ENCODE peak calls at places on chromosomes 11 and 22, in six cellular contexts. V is neuronal stem cell, D is GM23248, J is A549, W is PC-9, E is mesenchymal stem cell. X is an unnamed sample.

GRCh38 chr11:108967571-108967970 is 302.7 kb downstream of the DDX10 start:
- DNase-seq in W (no peak), J (no peak), E (peak), V (no peak), D (peak), X (no peak)

GRCh38 chr11:32109138-32109537 is 18.3 kb downstream of the RCN1 start:
- DNase-seq in E (peak), D (no peak), V (no peak), J (no peak), W (peak), X (peak)

GRCh38 chr22:42330953-42331525 is 60.6 kb upstream of the TCF20 start:
- DNase-seq in D (peak), W (no peak), V (no peak), J (no peak), E (no peak), X (no peak)

GRCh38 chr22:43476341-43476740 is 64.5 kb downstream of the MPPED1 start:
- DNase-seq in E (no peak), J (peak), V (no peak), D (no peak), W (peak), X (no peak)

GRCh38 chr22:22616636-22617035 is 27.8 kb upstream of the GGTLC2 start:
- DNase-seq in W (no peak), V (no peak), D (no peak), J (peak), E (no peak), X (no peak)

GRCh38 chr11:95676280-95676679 is 113.3 kb downstream of the FAM76B start:
- DNase-seq in E (no peak), V (no peak), D (no peak), J (no peak), W (no peak), X (no peak)

GRCh38 chr22:20254975-20255946 is 12.9 kb downstream of the RTN4R start:
- DNase-seq in D (no peak), V (no peak), J (no peak), E (no peak), W (no peak), X (no peak)

GRCh38 chr11:85821636-85822035 is 10.7 kb upstream of the SYTL2 start:
- DNase-seq in W (no peak), E (no peak), J (no peak), V (no peak), D (peak), X (peak)

GRCh38 chr22:31451709-31452571 is 37.7 kb downstream of the EIF4ENIF1 start:
- DNase-seq in J (peak), V (no peak), D (peak), E (peak), W (no peak), X (peak)

GRCh38 chr22:50497093-50497492 is 10.4 kb downstream of the LMF2 start:
- DNase-seq in D (no peak), W (no peak), V (no peak), E (no peak), J (no peak), X (no peak)

GRCh38 chr11:60130496-60130895 is 42.0 kb downstream of the MS4A2 start:
- DNase-seq in J (peak), W (no peak), V (peak), E (peak), D (peak), X (no peak)

GRCh38 chr11:19811391-19811790 is 98.8 kb downstream of the NAV2 start:
- DNase-seq in J (no peak), V (no peak), D (no peak), W (no peak), E (no peak), X (no peak)

GRCh38 chr11:117861151-117862018 is 15.1 kb downstream of the FXYD6 start:
- DNase-seq in J (no peak), W (peak), E (no peak), D (no peak), V (peak), X (no peak)

GRCh38 chr22:39348909-39349505 is 784 bp upstream of the SYNGR1 start:
- DNase-seq in E (no peak), J (no peak), D (no peak), W (no peak), V (no peak), X (no peak)

GRCh38 chr11:3886985-3887384 is 31.5 kb downstream of the STIM1 start:
- DNase-seq in W (no peak), V (no peak), J (no peak), E (no peak), D (no peak), X (no peak)

GRCh38 chr22:44891293-44891747 is 118.5 kb downstream of the PHF21B start:
- DNase-seq in E (no peak), D (no peak), W (no peak), J (no peak), V (no peak), X (no peak)

GRCh38 chr11:118211006-118211405 is 13.8 kb downstream of the JAML start:
- DNase-seq in D (peak), V (peak), J (no peak), W (no peak), E (no peak), X (peak)

GRCh38 chr22:19066531-19067271 is 55.5 kb downstream of the DGCR2 start:
- DNase-seq in J (no peak), V (no peak), D (peak), E (peak), W (no peak), X (peak)

GRCh38 chr22:44601189-44601588 is 100.8 kb upstream of the PRR5 start:
- DNase-seq in D (no peak), V (no peak), J (no peak), W (no peak), E (no peak), X (no peak)

GRCh38 chr11:112961146-112961668 is at the start of gene NCAM1:
- DNase-seq in V (peak), J (peak), E (peak), D (peak), W (peak), X (peak)

GRCh38 chr22:38681784-38682335 is at the start of gene TOMM22:
- DNase-seq in W (peak), E (peak), D (peak), J (peak), V (peak), X (peak)

GRCh38 chr11:74280494-74280893 is 30.9 kb downstream of the P4HA3 start:
- DNase-seq in W (no peak), J (no peak), D (no peak), E (no peak), V (no peak), X (no peak)

GRCh38 chr11:76799061-76799804 is 16.1 kb downstream of the TSKU start:
- DNase-seq in E (peak), W (peak), V (peak), J (peak), D (peak), X (peak)

GRCh38 chr11:78929092-78929905 is 354.6 kb upstream of the NARS2 start:
- DNase-seq in D (no peak), W (no peak), J (no peak), V (peak), E (no peak), X (no peak)

GRCh38 chr11:95444309-95445202 is 213.6 kb upstream of the SESN3 start:
- DNase-seq in D (no peak), E (no peak), V (no peak), W (no peak), J (no peak), X (no peak)

GRCh38 chr11:28353991-28354390 is 245.8 kb downstream of the METTL15 start:
- DNase-seq in J (no peak), W (no peak), D (no peak), V (no peak), E (no peak), X (no peak)

GRCh38 chr11:108818971-108819370 is 154.1 kb downstream of the DDX10 start:
- DNase-seq in E (no peak), J (no peak), D (no peak), W (no peak), V (no peak), X (no peak)

GRCh38 chr11:116503216-116504160 is 269.3 kb downstream of the BUD13 start:
- DNase-seq in D (no peak), J (no peak), E (no peak), W (no peak), V (no peak), X (no peak)

GRCh38 chr11:118895093-118896039 is 11.7 kb downstream of the CXCR5 start:
- DNase-seq in E (peak), W (no peak), V (no peak), J (no peak), D (no peak), X (no peak)

GRCh38 chr11:21931436-21932101 is 261.3 kb upstream of the ANO5 start:
- DNase-seq in W (no peak), V (no peak), D (no peak), J (no peak), E (no peak), X (no peak)

GRCh38 chr22:17085277-17086091 is 684 bp downstream of the IL17RA start:
- DNase-seq in W (no peak), E (peak), D (peak), V (no peak), J (no peak), X (no peak)

GRCh38 chr11:34916810-34917780 is 677 bp downstream of the PDHX start:
- DNase-seq in D (peak), J (peak), W (no peak), V (no peak), E (no peak), X (no peak)
- H3K4me2 ChIP-seq in D (peak), J (peak), W (peak), V (peak), E (peak), X (peak)

GRCh38 chr11:132142554-132142953 is 772.1 kb downstream of the NTM start:
- DNase-seq in E (no peak), W (no peak), D (no peak), J (no peak), V (no peak), X (no peak)
- H3K4me2 ChIP-seq in E (no peak), W (no peak), D (no peak), J (no peak), V (no peak), X (no peak)

GRCh38 chr22:29689201-29689871 is 30.5 kb upstream of the CABP7 start:
- DNase-seq in W (no peak), E (no peak), D (no peak), J (no peak), V (no peak), X (no peak)
- H3K4me2 ChIP-seq in W (no peak), E (no peak), D (no peak), J (no peak), V (no peak), X (peak)

GRCh38 chr11:9001736-9002135 is 2.1 kb downstream of the NRIP3 start:
- DNase-seq in D (peak), W (no peak), J (no peak), V (no peak), E (peak), X (peak)
- H3K4me2 ChIP-seq in D (peak), W (no peak), J (no peak), V (no peak), E (no peak), X (peak)

GRCh38 chr11:133918606-133919260 is 38.0 kb downstream of the IGSF9B start:
- DNase-seq in J (no peak), V (peak), W (no peak), E (no peak), D (no peak), X (no peak)
- H3K4me2 ChIP-seq in J (no peak), V (peak), W (no peak), E (no peak), D (no peak), X (no peak)

GRCh38 chr11:33775832-33776231 is 1.5 kb upstream of the FBXO3 start:
- DNase-seq in J (no peak), V (no peak), D (no peak), E (peak), W (no peak), X (no peak)
- H3K4me2 ChIP-seq in J (peak), V (no peak), D (no peak), E (peak), W (no peak), X (peak)

GRCh38 chr11:64449381-64450167 is 90.6 kb downstream of the RPS6KA4 start:
- DNase-seq in V (peak), W (peak), D (peak), E (peak), J (peak), X (no peak)

GRCh38 chr11:64451856-64452255 is 92.9 kb downstream of the RPS6KA4 start:
- DNase-seq in V (no peak), D (no peak), J (no peak), W (no peak), E (no peak), X (no peak)

GRCh38 chr11:64448599-64449380 is 89.8 kb downstream of the RPS6KA4 start:
- DNase-seq in J (peak), E (peak), W (peak), V (peak), D (peak), X (peak)

GRCh38 chr11:64447717-64448598 is 89.0 kb downstream of the RPS6KA4 start:
- DNase-seq in D (peak), W (no peak), E (peak), V (no peak), J (no peak), X (peak)

DNA sequence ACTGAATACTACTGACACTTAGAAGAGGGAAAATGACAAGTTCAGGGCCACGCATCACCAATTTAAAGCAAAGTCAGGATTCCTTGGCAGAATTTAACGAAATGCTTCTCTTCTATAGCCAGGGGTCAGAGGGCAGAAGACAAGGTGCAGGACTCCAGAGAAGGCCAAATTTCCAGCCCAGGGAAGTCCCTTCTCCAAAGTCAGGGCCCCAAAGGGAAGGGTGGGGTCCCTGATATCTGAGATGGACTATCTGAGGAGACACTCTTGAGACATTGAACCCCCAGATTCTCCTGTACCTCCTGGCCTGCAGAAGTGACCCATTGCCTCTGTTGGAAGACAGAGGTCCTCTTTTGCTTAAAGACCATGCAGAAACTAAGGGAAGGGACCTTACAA is 91.2 kb downstream of the RPS6KA4 start:
- DNase-seq in V (no peak), E (no peak), W (no peak), J (no peak), D (no peak), X (no peak)
- H3K4me2 ChIP-seq in V (no peak), E (no peak), W (no peak), J (no peak), D (no peak), X (no peak)

GRCh38 chr11:68852628-68853027 is 10.9 kb upstream of the CPT1A start:
- DNase-seq in E (no peak), D (no peak), W (no peak), V (no peak), J (no peak), X (no peak)

GRCh38 chr11:68854273-68854958 is 12.7 kb upstream of the CPT1A start:
- DNase-seq in W (no peak), J (no peak), E (no peak), D (no peak), V (no peak), X (no peak)

GRCh38 chr11:68859123-68859522 is 17.4 kb upstream of the CPT1A start:
- DNase-seq in E (no peak), D (no peak), J (no peak), V (no peak), W (no peak), X (no peak)

GRCh38 chr11:68855205-68855978 is 13.7 kb upstream of the CPT1A start:
- DNase-seq in D (peak), W (no peak), E (no peak), J (no peak), V (no peak), X (peak)

DNA sequence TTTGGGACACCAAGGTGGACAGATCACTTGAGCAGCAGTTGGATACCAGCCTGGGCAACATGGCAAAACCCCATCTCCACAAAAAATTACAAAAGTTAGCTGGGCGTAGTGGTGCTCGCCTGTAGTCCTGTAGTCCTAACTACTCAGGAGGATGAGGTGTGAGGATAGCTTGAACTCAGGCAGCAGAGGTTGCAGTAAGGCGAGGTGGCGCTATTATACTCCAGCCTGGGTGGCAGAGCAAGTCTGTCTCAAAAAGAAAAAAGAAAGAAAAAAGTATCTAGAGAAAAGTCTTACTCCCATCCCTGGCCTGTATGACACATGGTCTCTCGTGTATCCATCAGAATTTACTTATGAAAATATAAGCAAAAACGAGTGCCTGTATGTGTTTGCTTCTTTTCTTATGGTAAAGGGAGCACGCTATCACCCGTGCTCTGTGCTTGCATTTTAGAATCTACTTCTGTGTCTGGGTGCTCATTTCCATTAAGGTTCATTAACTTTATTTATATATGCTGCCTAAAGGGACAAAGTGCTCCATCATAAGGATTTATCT is 15.4 kb upstream of the CPT1A start:
- DNase-seq in V (no peak), D (no peak), E (peak), J (no peak), W (no peak), X (no peak)
- H3K4me2 ChIP-seq in V (no peak), D (no peak), E (no peak), J (peak), W (peak), X (no peak)

DNA sequence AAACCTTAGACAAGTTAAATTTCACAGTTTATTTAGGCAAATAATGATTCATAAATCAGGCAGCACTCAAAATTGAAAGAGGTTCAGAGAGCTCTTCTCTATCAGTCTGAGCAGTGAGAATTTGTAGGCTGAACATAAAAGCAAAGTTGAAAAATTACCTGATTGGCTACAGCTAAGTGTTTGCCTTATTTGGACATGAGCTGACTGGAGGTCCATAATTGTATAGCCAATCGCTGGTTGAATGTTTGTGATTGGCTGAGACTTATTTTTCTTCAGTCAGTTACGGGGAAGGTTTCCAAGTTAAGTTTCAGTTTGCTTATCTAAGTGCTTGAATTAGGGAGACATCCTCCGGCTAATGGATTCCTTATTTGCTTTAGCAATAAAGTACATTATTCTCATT is 527.5 kb downstream of the CNTN5 start:
- DNase-seq in J (no peak), W (no peak), D (no peak), V (no peak), E (no peak), X (no peak)
- H3K4me2 ChIP-seq in J (no peak), W (peak), D (no peak), V (no peak), E (no peak), X (no peak)

X was measured in astrocyte.